ENCODE peak calls at places on chromosomes 1 and 21, in four cellular contexts. M is mammary epithelial cell, T is mesothelial cell of epicardium, W is glutamatergic neuron. O is an unnamed sample.

GRCh38 chr1:19817160-19817559 is 2.1 kb upstream of the RNF186 start:
- DNase-seq in M (no peak), T (no peak), W (no peak), O (no peak)

GRCh38 chr1:226862900-226863299 is 7.5 kb upstream of the PSEN2 start:
- DNase-seq in M (peak), T (no peak), W (no peak), O (no peak)

GRCh38 chr21:44429894-44430293 is 25.4 kb upstream of the LRRC3 start:
- DNase-seq in M (no peak), T (no peak), W (no peak), O (no peak)

GRCh38 chr1:25253911-25254310 is 6.7 kb upstream of the RSRP1 start:
- DNase-seq in M (peak), T (no peak), W (no peak), O (no peak)

GRCh38 chr1:46345281-46345680 is 4.7 kb downstream of the NSUN4 start:
- DNase-seq in M (no peak), T (no peak), W (no peak), O (no peak)

GRCh38 chr1:204257446-204257845 is 43.7 kb upstream of the GOLT1A start:
- DNase-seq in M (no peak), T (no peak), W (no peak), O (no peak)

GRCh38 chr1:230067441-230067870 is 418 bp downstream of the GALNT2 start:
- DNase-seq in M (peak), T (no peak), W (no peak), O (peak)

GRCh38 chr21:36454079-36454478 is 25.8 kb downstream of the CLDN14 start:
- DNase-seq in M (no peak), T (no peak), W (no peak), O (no peak)

GRCh38 chr1:243505986-243506689 is 250.3 kb downstream of the SDCCAG8 start:
- DNase-seq in M (no peak), T (no peak), W (no peak), O (no peak)

GRCh38 chr1:229557214-229557850 is 1.2 kb downstream of the ABCB10 start:
- DNase-seq in M (no peak), T (no peak), W (no peak), O (peak)

DNA sequence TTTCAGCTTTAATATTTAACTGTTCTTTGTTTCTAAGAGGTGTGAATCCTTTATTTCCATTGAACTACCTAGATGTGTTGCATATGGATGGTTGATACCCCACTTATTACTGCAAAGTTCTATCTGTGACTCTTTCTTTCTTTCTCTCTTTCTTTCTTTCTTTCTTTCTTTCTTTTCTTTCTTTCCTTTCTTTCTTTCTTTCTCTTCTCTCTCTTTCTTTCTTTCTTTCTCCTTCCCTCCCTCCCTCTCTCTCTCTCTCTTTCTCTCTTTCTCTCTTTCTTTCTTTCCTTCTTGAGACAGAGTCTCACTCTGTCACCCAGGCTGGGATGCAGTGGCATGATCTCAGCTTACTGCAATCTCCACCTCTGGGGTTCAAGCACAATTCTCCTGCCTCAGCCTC is 34.1 kb downstream of the GABPB2 start:
- DNase-seq in M (no peak), T (no peak), W (no peak), O (no peak)
- TF ChIP-seq CTCF in M (no peak), T (no peak), W (no peak), O (no peak)

GRCh38 chr1:156356875-156357534 is 12.0 kb upstream of the RHBG start:
- DNase-seq in M (peak), T (peak), W (peak), O (no peak)

GRCh38 chr1:156360534-156360933 is 8.5 kb upstream of the RHBG start:
- DNase-seq in M (no peak), T (no peak), W (no peak), O (no peak)

GRCh38 chr1:156356262-156356874 is 12.6 kb upstream of the RHBG start:
- DNase-seq in M (no peak), T (no peak), W (no peak), O (no peak)

GRCh38 chr1:156357977-156358376 is 11.0 kb upstream of the RHBG start:
- DNase-seq in M (no peak), T (no peak), W (no peak), O (no peak)

DNA sequence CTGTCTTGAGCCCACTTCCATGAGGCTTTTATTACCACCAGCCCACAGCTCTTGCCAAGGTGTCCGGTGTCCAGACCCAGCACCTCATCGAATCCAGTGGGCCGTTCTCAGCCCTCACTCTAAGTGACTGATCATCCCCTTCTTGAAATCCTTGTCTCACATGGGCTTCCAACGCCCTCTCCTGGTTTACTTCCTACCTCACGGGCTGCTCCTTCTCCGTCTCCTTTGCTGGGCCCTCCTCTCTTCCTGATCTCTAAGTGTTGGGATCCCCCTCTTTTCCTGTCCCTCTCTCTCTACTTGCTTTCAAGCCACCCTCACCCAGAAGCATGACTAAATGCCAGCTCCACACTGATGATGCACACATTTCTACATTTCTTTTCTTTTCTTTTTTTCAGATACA is 9.0 kb upstream of the RHBG start:
- DNase-seq in M (no peak), T (no peak), W (no peak), O (no peak)
- TF ChIP-seq CTCF in M (no peak), T (no peak), W (no peak), O (peak)

GRCh38 chr1:113216664-113217063 is 143.7 kb downstream of the LRIG2 start:
- DNase-seq in M (no peak), T (no peak), W (no peak), O (no peak)

GRCh38 chr1:113219828-113220227 is 146.8 kb downstream of the LRIG2 start:
- DNase-seq in M (no peak), T (no peak), W (no peak), O (no peak)

GRCh38 chr1:113223040-113223439 is 150.0 kb downstream of the LRIG2 start:
- DNase-seq in M (no peak), T (no peak), W (no peak), O (no peak)

GRCh38 chr1:113217447-113218208 is 144.6 kb downstream of the LRIG2 start:
- DNase-seq in M (no peak), T (no peak), W (no peak), O (no peak)

GRCh38 chr1:113219377-113219776 is 146.4 kb downstream of the LRIG2 start:
- DNase-seq in M (no peak), T (no peak), W (no peak), O (no peak)
- TF ChIP-seq CTCF in M (peak), T (no peak), W (no peak), O (no peak)

DNA sequence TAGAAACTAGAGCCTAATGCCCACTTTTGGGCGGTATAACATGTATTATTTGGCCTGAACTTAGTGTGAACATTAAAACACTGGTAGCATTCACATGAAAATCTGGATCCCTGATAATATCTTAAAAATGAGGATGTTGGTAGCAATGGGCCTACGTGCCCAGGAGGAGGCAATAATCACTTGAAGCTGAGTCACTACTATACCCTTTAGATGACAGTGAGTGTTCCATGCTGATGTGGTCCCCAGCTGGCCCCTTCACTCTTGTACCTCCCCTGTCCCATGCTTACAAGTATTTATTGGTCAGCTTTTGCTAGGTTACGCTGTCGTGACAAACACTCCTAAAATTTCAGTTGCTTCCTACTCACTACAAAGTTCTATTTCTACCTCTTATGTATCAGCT is 23.0 kb upstream of the POU2F1 start:
- DNase-seq in M (no peak), T (no peak), W (no peak), O (no peak)
- TF ChIP-seq CTCF in M (no peak), T (no peak), W (no peak), O (no peak)

GRCh38 chr1:215523128-215523861 is 43.8 kb upstream of the KCTD3 start:
- DNase-seq in M (no peak), T (no peak), W (no peak), O (no peak)
- TF ChIP-seq CTCF in M (no peak), T (peak), W (no peak), O (peak)

GRCh38 chr21:26881504-26882228 is 36.5 kb upstream of the ADAMTS1 start:
- DNase-seq in M (no peak), T (no peak), W (no peak), O (no peak)
- TF ChIP-seq CTCF in M (no peak), T (peak), W (peak), O (peak)

GRCh38 chr1:2049517-2050481 is at the start of gene PRKCZ:
- DNase-seq in M (peak), T (peak), W (peak), O (no peak)
- TF ChIP-seq CTCF in M (peak), T (peak), W (peak), O (peak)

DNA sequence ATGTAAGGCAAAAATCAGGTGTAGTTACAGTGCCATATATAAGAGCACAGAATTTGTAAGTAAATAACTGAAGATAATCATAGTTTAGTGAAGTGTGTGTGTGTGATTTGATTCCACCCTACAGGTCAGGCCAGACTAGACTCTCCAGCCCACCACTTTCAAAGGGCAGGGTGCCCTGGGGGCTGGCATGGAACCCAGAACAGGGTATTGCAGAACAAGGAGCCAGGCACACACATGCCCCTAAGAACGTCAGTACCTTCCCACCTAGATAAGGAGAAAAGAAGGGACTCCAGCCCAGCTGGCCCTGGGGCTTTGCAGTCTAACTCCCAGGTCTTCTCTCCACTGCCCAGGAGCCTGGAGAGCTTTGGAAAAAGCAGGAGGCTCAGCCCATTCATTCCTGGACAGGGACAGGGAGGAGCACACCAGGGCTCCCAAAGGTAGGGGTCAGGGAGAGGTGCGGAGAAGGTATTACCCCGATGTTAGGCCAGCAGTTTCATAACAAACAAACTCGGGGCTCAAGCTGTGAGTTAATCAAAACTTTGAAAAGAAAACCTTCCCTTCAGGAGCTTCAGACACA is 149.7 kb upstream of the VANGL1 start:
- DNase-seq in M (no peak), T (no peak), W (no peak), O (peak)
- TF ChIP-seq CTCF in M (no peak), T (no peak), W (no peak), O (no peak)

O was measured in osteocyte.